ENCODE peak calls at places on chromosomes 2 and 18, in ten cellular contexts. C is fibroblast of lung; N is HFF-Myc; W is HepG2; K is aorta; O is GM23248; U is hepatocyte; L is CD4-positive, alpha-beta memory T cell; R is kidney epithelial cell; F is astrocyte of the spinal cord. T is an unnamed sample.

GRCh38 chr2:189679224-189679623 is 4.8 kb downstream of the ANKAR start:
- DNase-seq in L (no peak), C (no peak), W (no peak), R (no peak), N (no peak), F (no peak), O (no peak), K (no peak), U (no peak), T (no peak)

GRCh38 chr2:38074775-38075435 is 1.0 kb downstream of the CYP1B1 start:
- DNase-seq in U (peak), F (peak), W (no peak), N (no peak), O (peak), C (peak), K (peak), L (no peak), R (no peak), T (no peak)

GRCh38 chr2:42044939-42045338 is 2.9 kb upstream of the PKDCC start:
- DNase-seq in R (no peak), L (no peak), N (no peak), U (no peak), W (no peak), C (no peak), O (no peak), F (no peak), K (no peak), T (no peak)

GRCh38 chr2:7572460-7572859 is 655.2 kb downstream of the RNF144A start:
- DNase-seq in N (no peak), W (no peak), C (no peak), K (no peak), O (no peak), F (no peak), U (no peak), L (no peak), R (no peak), T (no peak)

GRCh38 chr2:121356058-121356640 is 71.1 kb upstream of the TFCP2L1 start:
- DNase-seq in W (peak), N (peak), U (peak), R (peak), K (no peak), F (peak), O (peak), L (no peak), C (peak), T (peak)

GRCh38 chr2:30359644-30360167 is 87.3 kb upstream of the LCLAT1 start:
- DNase-seq in W (no peak), F (peak), U (peak), R (no peak), K (no peak), O (peak), N (no peak), L (no peak), C (peak), T (no peak)

GRCh38 chr2:26816893-26817292 is 31.0 kb downstream of the CENPA start:
- DNase-seq in O (no peak), W (no peak), R (no peak), C (no peak), K (no peak), N (no peak), L (no peak), U (no peak), F (no peak), T (no peak)

GRCh38 chr2:181305151-181306123 is 151.7 kb upstream of the ITGA4 start:
- DNase-seq in N (no peak), R (no peak), F (no peak), O (peak), U (peak), L (peak), C (peak), K (no peak), W (peak), T (no peak)

GRCh38 chr2:216113572-216113971 is 4.4 kb downstream of the XRCC5 start:
- DNase-seq in R (no peak), W (no peak), F (no peak), C (no peak), U (no peak), L (no peak), O (no peak), N (no peak), K (no peak), T (peak)

GRCh38 chr2:199460101-199460671 is 2.4 kb upstream of the SATB2 start:
- DNase-seq in K (no peak), W (no peak), O (peak), F (peak), C (peak), U (no peak), N (no peak), L (no peak), R (no peak), T (no peak)

GRCh38 chr2:72083751-72084583 is 63.7 kb downstream of the CYP26B1 start:
- DNase-seq in O (peak), N (no peak), K (no peak), U (no peak), F (no peak), R (no peak), L (no peak), C (no peak), W (no peak), T (no peak)

GRCh38 chr2:149363953-149364352 is 33.6 kb downstream of the LYPD6 start:
- DNase-seq in U (no peak), O (peak), N (no peak), K (no peak), F (peak), C (peak), R (no peak), L (no peak), W (no peak), T (no peak)

GRCh38 chr2:56680971-56681631 is 497.3 kb downstream of the CCDC85A start:
- DNase-seq in O (peak), R (no peak), W (no peak), F (peak), C (peak), L (no peak), K (no peak), U (no peak), N (no peak), T (peak)

GRCh38 chr2:47869859-47870258 is 36.4 kb downstream of the FBXO11 start:
- DNase-seq in W (no peak), U (no peak), K (no peak), O (peak), R (no peak), F (peak), N (no peak), C (peak), L (no peak), T (no peak)

GRCh38 chr18:76232813-76233212 is 262.2 kb downstream of the ZNF516 start:
- DNase-seq in W (no peak), O (peak), L (no peak), C (peak), F (no peak), U (no peak), R (no peak), N (no peak), K (no peak), T (no peak)

GRCh38 chr2:204544961-204545860 is at the start of gene PARD3B:
- DNase-seq in W (peak), R (no peak), U (peak), C (peak), F (peak), O (peak), N (no peak), L (no peak), K (peak), T (no peak)

GRCh38 chr2:105421053-105421452 is 22.2 kb upstream of the FHL2 start:
- DNase-seq in L (no peak), R (no peak), K (no peak), C (no peak), F (no peak), W (no peak), U (no peak), N (no peak), O (no peak), T (no peak)

GRCh38 chr2:127621981-127622431 is 23.9 kb upstream of the GPR17 start:
- DNase-seq in O (no peak), W (no peak), R (no peak), K (peak), U (no peak), N (no peak), L (no peak), F (no peak), C (no peak), T (no peak)

GRCh38 chr2:232325324-232326273 is 53.0 kb upstream of the ALPP start:
- DNase-seq in O (peak), F (no peak), R (no peak), C (peak), U (peak), N (no peak), L (no peak), K (peak), W (peak), T (no peak)

GRCh38 chr2:77484026-77484425 is 38.1 kb downstream of the LRRTM4 start:
- DNase-seq in W (no peak), N (no peak), U (no peak), C (peak), O (no peak), R (no peak), F (peak), K (no peak), L (no peak), T (no peak)

GRCh38 chr2:237568121-237568660 is 1.8 kb downstream of the PRLH start:
- DNase-seq in O (no peak), F (no peak), R (no peak), U (no peak), C (no peak), N (no peak), W (no peak), K (peak), L (no peak), T (no peak)

GRCh38 chr18:36493349-36494281 is 196.1 kb downstream of the FHOD3 start:
- DNase-seq in O (peak), W (peak), R (no peak), U (peak), K (no peak), N (no peak), F (peak), C (peak), L (no peak), T (no peak)
- H3K4me3 ChIP-seq in O (no peak), W (no peak), R (no peak), U (no peak), K (no peak), N (no peak), F (no peak), C (no peak), L (no peak), T (no peak)

GRCh38 chr2:197598450-197598849 is 76.9 kb downstream of the RFTN2 start:
- DNase-seq in O (no peak), C (no peak), W (peak), L (no peak), K (no peak), F (no peak), N (no peak), U (no peak), R (no peak), T (no peak)

GRCh38 chr2:197604117-197604516 is 71.3 kb downstream of the RFTN2 start:
- DNase-seq in R (no peak), W (no peak), U (no peak), O (no peak), N (no peak), C (no peak), L (no peak), K (no peak), F (no peak), T (no peak)

GRCh38 chr2:197596751-197597150 is 78.6 kb downstream of the RFTN2 start:
- DNase-seq in K (no peak), F (no peak), L (no peak), W (no peak), C (no peak), O (no peak), U (no peak), N (no peak), R (no peak), T (no peak)

GRCh38 chr2:197600306-197600705 is 75.1 kb downstream of the RFTN2 start:
- DNase-seq in C (no peak), R (no peak), U (no peak), N (no peak), O (no peak), W (no peak), K (no peak), L (no peak), F (no peak), T (no peak)

DNA sequence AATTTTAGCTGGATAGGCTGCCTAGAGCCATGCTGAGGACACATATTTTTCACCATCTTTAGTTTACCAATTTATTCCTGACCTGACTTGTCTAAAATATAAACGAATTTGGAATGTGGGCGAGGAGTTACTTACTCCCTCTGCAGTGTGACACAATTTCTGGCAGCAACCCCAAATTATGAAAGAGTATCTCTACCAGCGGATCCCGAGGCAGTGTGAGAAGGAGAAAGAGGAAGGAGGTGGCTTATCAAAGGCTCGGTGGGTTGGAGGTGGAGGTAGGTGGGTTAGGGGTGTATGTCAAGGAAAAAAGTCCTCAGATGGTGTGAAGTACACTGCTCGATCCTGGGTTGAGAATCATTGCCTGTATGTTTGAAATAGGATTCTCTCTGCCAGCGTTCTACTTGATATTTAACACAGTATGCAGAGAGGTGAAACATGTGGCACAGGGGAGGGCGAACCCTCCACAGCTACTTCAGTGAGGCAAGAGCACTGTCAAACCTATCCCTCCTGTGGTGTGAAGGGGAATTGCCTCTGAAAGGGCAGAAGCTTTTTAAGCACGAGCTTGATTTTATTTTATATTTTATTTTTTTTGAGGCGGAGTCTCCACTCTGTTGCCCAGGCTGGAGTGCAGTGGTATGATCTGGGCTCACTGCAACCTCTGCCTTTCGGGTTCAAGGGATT is 76.0 kb downstream of the RFTN2 start:
- DNase-seq in N (peak), K (no peak), W (peak), C (peak), O (peak), L (no peak), R (no peak), U (peak), F (peak), T (no peak)
- H3K4me3 ChIP-seq in N (no peak), K (no peak), W (peak), C (no peak), O (no peak), L (no peak), R (no peak), U (no peak), F (no peak), T (no peak)

DNA sequence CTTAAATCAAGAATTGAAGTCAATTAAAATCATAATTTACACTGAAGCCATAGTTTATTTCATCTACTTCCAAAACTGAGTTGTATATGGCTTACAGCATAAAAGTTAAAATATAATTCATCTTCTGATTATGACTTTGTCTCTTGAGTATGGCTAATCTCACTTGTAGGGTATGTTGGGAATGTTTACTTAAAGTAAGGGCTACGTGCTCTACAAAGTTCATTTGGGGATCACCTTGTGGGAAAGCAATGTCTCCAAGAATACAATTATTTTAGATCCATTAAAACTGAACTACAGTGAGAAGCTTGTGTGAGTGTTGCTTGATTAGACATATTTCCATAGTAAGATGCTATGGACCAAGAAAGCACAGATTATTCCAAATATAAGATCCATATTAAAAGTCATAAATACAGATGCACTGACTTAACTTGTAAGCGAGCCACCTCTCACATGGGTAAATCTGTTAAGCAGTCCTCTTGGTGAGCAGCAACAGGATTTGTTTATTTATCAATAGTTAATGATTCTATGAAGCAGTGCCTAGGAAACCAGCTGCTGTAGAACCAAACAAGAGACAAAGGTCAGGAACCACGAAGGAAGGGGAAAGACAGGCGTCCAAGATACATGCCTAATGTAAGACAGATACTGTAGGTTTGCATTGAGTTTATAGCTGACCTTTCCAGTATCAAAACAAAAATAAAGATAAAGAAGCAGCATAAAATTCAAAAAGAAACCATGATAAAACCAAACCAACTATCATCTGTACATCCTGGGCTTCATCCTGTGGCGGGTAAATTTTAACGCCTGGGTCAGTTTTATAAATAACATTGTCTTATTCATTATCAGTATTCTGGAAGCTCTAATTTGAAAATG is 24.8 kb downstream of the DSG4 start:
- DNase-seq in L (no peak), F (no peak), R (peak), K (no peak), O (no peak), C (peak), N (no peak), U (peak), W (peak), T (no peak)
- H3K4me3 ChIP-seq in L (no peak), F (no peak), R (no peak), K (no peak), O (no peak), C (no peak), N (no peak), U (no peak), W (peak), T (no peak)

GRCh38 chr18:69956037-69956436 is 8.4 kb upstream of the CD226 start:
- DNase-seq in L (peak), K (no peak), C (no peak), R (peak), N (no peak), U (no peak), W (no peak), O (no peak), F (no peak), T (no peak)
- H3K4me3 ChIP-seq in L (peak), K (no peak), C (no peak), R (no peak), N (no peak), U (no peak), W (no peak), O (no peak), F (no peak), T (no peak)

DNA sequence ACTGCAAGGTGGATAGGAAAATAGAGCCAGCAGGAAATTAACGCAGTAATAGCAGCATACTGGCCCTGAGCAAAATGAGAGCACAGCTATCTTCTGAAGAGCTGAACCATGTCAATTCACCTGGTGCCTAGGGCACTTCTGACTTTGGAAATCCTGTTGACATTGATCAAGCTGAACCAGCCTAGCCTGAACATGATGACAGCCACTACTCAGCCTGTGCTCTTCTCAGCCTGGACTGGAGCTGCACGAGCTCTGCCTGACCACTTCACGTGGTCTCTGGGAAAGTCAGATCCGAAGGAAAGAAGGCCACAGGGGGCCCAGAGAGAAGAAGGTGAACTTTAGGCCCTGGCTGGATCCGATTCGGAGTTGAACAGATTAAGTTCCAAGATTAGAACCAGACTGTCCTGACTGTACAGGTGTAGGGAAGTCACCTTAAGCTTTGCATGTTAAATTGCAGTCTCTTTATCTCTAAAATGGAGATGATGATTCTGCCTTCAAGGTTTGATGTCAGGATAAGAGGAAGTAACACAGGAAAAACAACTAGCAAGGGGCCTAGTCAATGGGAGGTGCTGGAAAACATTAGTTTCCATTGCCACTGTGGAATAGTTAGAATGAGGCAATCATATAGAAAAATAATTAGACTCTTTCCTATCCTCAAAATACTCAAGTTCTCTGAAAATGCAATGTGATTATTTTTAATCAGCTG is 422.1 kb downstream of the LPIN1 start:
- DNase-seq in L (no peak), W (no peak), N (no peak), O (no peak), F (no peak), U (no peak), K (no peak), R (no peak), C (no peak), T (no peak)
- H3K4me3 ChIP-seq in L (no peak), W (no peak), N (no peak), O (no peak), F (no peak), U (no peak), K (no peak), R (no peak), C (no peak), T (no peak)

GRCh38 chr2:134117651-134118050 is 136.2 kb upstream of the MGAT5 start:
- DNase-seq in F (no peak), C (no peak), L (no peak), W (peak), K (no peak), O (no peak), U (no peak), R (no peak), N (no peak), T (no peak)

GRCh38 chr2:134119117-134119671 is 134.7 kb upstream of the MGAT5 start:
- DNase-seq in N (no peak), W (no peak), R (no peak), K (no peak), C (no peak), L (no peak), U (no peak), O (peak), F (no peak), T (no peak)

GRCh38 chr2:134119672-134120159 is 134.2 kb upstream of the MGAT5 start:
- DNase-seq in W (peak), O (peak), C (peak), N (peak), F (peak), L (peak), U (peak), K (peak), R (peak), T (peak)

GRCh38 chr2:134120160-134120717 is 133.6 kb upstream of the MGAT5 start:
- DNase-seq in W (no peak), L (peak), K (peak), R (no peak), O (no peak), F (peak), C (no peak), U (peak), N (no peak), T (no peak)

GRCh38 chr2:134118279-134119116 is 135.4 kb upstream of the MGAT5 start:
- DNase-seq in R (peak), L (peak), W (peak), U (peak), K (peak), F (peak), N (peak), C (peak), O (peak), T (peak)
- H3K4me3 ChIP-seq in R (no peak), L (no peak), W (peak), U (no peak), K (no peak), F (no peak), N (no peak), C (no peak), O (no peak), T (no peak)

GRCh38 chr2:141824790-141825189 is 306.0 kb downstream of the LRP1B start:
- DNase-seq in N (no peak), F (no peak), L (peak), R (no peak), C (no peak), O (no peak), U (no peak), W (no peak), K (no peak), T (no peak)
- H3K4me3 ChIP-seq in N (no peak), F (no peak), L (no peak), R (no peak), C (no peak), O (no peak), U (no peak), W (no peak), K (no peak), T (no peak)

GRCh38 chr18:48946329-48946835 is 4.4 kb downstream of the SMAD7 start:
- DNase-seq in N (no peak), C (peak), K (peak), R (no peak), W (peak), L (no peak), U (no peak), O (peak), F (peak), T (no peak)
- H3K4me3 ChIP-seq in N (peak), C (peak), K (peak), R (peak), W (peak), L (no peak), U (peak), O (peak), F (peak), T (peak)